ENCODE peak calls at places on chromosomes 13 and 19, in six cellular contexts. B is AG04449, F is neural progenitor cell, I is GM12878, D is mucosa of descending colon, A is kidney epithelial cell. M is an unnamed sample.

GRCh38 chr13:24247016-24247415 is 62.4 kb upstream of the C1QTNF9 start:
- DNase-seq in B (no peak), F (peak; percentile 30), I (no peak), D (no peak), A (no peak), M (no peak)

GRCh38 chr19:50022823-50023222 is 2.3 kb downstream of the VRK3 start:
- DNase-seq in B (no peak), F (no peak), I (no peak), D (no peak), A (no peak), M (no peak)

GRCh38 chr19:9916719-9917118 is 19.6 kb downstream of the OLFM2 start:
- DNase-seq in B (no peak), F (no peak), I (no peak), D (no peak), A (no peak), M (no peak)

GRCh38 chr13:95497307-95497943 is 55.1 kb upstream of the CLDN10 start:
- DNase-seq in B (no peak), F (no peak), I (no peak), D (no peak), A (no peak), M (no peak)

GRCh38 chr19:46963093-46963734 is 56.4 kb upstream of the NPAS1 start:
- DNase-seq in B (peak; percentile 94), F (no peak), I (no peak), D (no peak), A (no peak), M (no peak)

GRCh38 chr19:54418030-54418929 is 3.0 kb downstream of the TTYH1 start:
- DNase-seq in B (no peak), F (peak; percentile 45), I (no peak), D (no peak), A (no peak), M (no peak)

GRCh38 chr19:37506387-37507166 is at the start of gene ZNF793:
- DNase-seq in B (no peak), F (peak; percentile 90), I (no peak), D (peak; percentile 87), A (peak; percentile 65), M (peak; percentile 74)

GRCh38 chr19:10836478-10837325 is 690 bp upstream of the TMED1 start:
- DNase-seq in B (no peak), F (no peak), I (no peak), D (peak; percentile 88), A (peak; percentile 39), M (peak; percentile 32)

GRCh38 chr19:16922949-16923348 is 34.1 kb downstream of the F2RL3 start:
- DNase-seq in B (no peak), F (no peak), I (no peak), D (no peak), A (no peak), M (no peak)

GRCh38 chr13:90197722-90198121 is 1149.8 kb upstream of the MIR17HG start:
- DNase-seq in B (no peak), F (no peak), I (no peak), D (no peak), A (no peak), M (no peak)

GRCh38 chr13:93505104-93505952 is 278.7 kb downstream of the GPC6 start:
- DNase-seq in B (peak; percentile 4), F (no peak), I (no peak), D (no peak), A (no peak), M (no peak)

GRCh38 chr19:30450101-30450500 is 77.9 kb downstream of the ZNF536 start:
- DNase-seq in B (no peak), F (peak; percentile 71), I (no peak), D (peak; percentile 34), A (peak; percentile 60), M (peak; percentile 23)

GRCh38 chr13:85142351-85142750 is 656.9 kb downstream of the SLITRK6 start:
- DNase-seq in B (no peak), F (no peak), I (no peak), D (no peak), A (no peak), M (no peak)

GRCh38 chr13:105363747-105364177 is 1171.7 kb downstream of the EFNB2 start:
- DNase-seq in B (no peak), F (peak; percentile 20), I (no peak), D (no peak), A (no peak), M (no peak)

GRCh38 chr13:82615043-82615442 is 1267.2 kb downstream of the SLITRK1 start:
- DNase-seq in B (no peak), F (no peak), I (no peak), D (no peak), A (no peak), M (no peak)

DNA sequence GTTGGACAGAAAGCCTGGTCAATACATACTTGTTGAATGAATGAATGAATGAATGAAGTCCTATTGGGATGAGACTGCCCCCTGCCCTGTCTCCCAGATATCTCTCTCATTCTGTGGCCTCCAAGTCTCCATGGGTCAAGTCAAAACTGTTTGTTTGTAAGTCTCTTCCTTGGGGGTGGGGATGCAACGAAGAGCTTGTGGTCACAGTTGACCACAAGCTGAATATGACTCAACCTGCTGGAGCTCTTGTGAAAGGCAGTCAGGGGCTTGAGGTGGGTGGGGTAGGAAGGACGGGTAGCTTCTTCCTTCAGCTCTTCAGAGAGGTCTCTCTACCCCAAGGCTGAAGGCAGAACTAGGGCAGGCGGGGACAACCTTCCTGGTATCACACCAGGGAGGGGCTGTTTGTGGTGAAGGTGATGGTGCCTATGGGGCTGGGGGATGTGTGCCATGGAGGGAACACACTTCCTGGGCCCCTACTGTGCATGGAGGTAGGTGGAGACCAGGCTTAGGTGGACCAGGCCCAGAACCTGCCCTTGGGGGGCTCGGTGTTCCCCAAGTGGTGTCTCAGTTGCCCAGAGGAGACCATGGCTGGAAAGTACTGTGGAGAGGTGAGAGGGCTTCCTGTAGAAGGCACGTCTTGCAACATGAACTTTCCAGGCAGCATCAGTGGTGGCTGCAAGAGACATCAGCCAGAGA is 8.0 kb downstream of the MYO1F start:
- DNase-seq in B (peak; percentile 85), F (no peak), I (peak; percentile 63), D (peak; percentile 60), A (peak; percentile 80), M (no peak)
- TF ChIP-seq CTCF in B (no peak), F (no peak), I (no peak), D (no peak), A (no peak), M (no peak)

DNA sequence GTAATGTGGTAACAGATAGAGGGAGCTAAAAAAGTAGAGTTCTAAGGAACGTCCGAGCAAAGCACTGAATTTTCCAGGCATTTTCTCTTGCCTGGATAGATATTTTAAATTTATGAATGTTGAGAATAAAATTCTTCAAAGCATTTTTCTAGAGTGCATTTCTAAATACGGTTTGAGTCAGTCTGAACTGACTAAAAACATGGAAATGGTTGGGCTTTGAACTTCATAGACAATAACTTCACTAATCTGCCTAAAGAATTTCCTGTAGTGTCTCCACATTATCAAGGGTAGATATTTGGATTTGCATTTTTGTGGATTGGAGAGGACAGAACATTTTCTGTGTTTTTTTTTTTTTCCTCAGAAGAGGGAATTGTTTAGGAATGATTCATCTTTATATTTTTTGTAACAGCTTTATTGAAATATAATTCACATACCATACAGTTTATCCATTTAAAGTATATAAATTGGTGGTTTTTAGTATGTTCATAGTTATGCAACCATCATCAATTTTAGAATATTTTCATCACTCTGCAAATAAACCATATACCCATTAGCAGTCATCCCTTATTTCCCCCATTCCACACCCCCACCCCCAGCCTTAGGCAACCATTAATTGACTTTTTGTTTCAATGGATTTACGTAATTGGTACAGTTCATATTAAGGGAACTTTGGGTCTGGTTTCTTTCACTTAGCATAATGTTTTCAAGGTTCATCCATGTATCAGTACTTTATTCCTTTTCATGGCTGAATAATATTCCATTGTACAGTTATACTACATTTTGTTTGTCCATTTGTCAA is 20.7 kb downstream of the GARRE1 start:
- DNase-seq in B (peak; percentile 97), F (no peak), I (no peak), D (no peak), A (no peak), M (no peak)
- TF ChIP-seq CTCF in B (peak; percentile 4), F (no peak), I (no peak), D (no peak), A (no peak), M (no peak)

GRCh38 chr13:51913421-51914136 is 51.8 kb downstream of the CCDC70 start:
- DNase-seq in B (no peak), F (peak; percentile 60), I (no peak), D (no peak), A (no peak), M (no peak)
- TF ChIP-seq CTCF in B (no peak), F (peak; percentile 44), I (no peak), D (no peak), A (no peak), M (no peak)

GRCh38 chr13:30151398-30151797 is 156.0 kb downstream of the KATNAL1 start:
- DNase-seq in B (no peak), F (no peak), I (no peak), D (no peak), A (no peak), M (no peak)
- TF ChIP-seq CTCF in B (no peak), F (no peak), I (no peak), D (no peak), A (no peak), M (no peak)

DNA sequence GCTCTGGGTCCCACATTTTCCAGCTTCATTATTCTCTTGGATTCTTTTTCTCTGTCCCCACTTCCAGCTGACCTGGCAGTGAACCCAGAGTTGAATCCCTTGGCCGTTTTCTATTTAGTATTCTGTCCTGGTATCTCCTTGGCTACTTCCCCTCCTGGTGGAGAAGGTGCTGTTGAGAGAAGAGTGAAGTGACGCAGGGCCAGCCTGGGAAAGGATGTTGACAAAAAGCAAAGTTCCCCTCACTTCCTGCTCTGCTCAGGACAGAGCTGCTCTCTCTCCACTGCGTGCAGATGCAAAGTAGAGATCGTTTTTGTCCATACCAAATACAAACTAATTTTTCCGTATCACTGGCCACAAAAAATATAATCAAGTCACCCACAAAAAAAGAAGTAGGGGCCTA is 303.0 kb downstream of the IRS2 start:
- DNase-seq in B (no peak), F (no peak), I (no peak), D (no peak), A (no peak), M (no peak)
- TF ChIP-seq CTCF in B (no peak), F (no peak), I (no peak), D (no peak), A (no peak), M (no peak)

GRCh38 chr13:68160466-68160865 is 930.3 kb upstream of the PCDH9 start:
- DNase-seq in B (no peak), F (no peak), I (no peak), D (no peak), A (no peak), M (no peak)
- TF ChIP-seq CTCF in B (no peak), F (no peak), I (no peak), D (no peak), A (no peak), M (no peak)

GRCh38 chr19:51808333-51808986 is 13.5 kb downstream of the FPR3 start:
- DNase-seq in B (no peak), F (no peak), I (no peak), D (no peak), A (no peak), M (no peak)
- TF ChIP-seq CTCF in B (no peak), F (no peak), I (no peak), D (no peak), A (no peak), M (no peak)

GRCh38 chr13:60329221-60329983 is 67.6 kb upstream of the TDRD3 start:
- DNase-seq in B (no peak), F (peak; percentile 77), I (peak; percentile 7), D (peak; percentile 71), A (no peak), M (peak; percentile 45)
- TF ChIP-seq CTCF in B (peak; percentile 36), F (peak; percentile 80), I (peak; percentile 59), D (no peak), A (peak; percentile 71), M (peak; percentile 53)